ENCODE peak calls at places on chromosomes 12 and 14, in six cellular contexts. X, E, H, F, V and C are unnamed samples.

GRCh38 chr12:45938566-45938965 is 51.8 kb downstream of the SCAF11 start:
- DNase-seq in X (no peak), H (no peak), V (no peak), E (no peak), F (no peak), C (no peak)

GRCh38 chr14:24315807-24316596 is 4.7 kb downstream of the LTB4R start:
- DNase-seq in V (no peak), X (peak; percentile 60), F (peak; percentile 71), E (no peak), H (peak; percentile 68), C (no peak)

GRCh38 chr12:58414398-58414871 is 473.1 kb downstream of the ATP23 start:
- DNase-seq in F (no peak), E (no peak), X (no peak), V (no peak), H (no peak), C (no peak)

GRCh38 chr12:90770861-90771260 is 184.1 kb downstream of the CCER1 start:
- DNase-seq in V (no peak), X (no peak), H (no peak), F (no peak), E (no peak), C (no peak)

GRCh38 chr12:49540229-49541139 is 1.7 kb downstream of the KCNH3 start:
- DNase-seq in F (no peak), X (no peak), H (no peak), V (no peak), E (no peak), C (no peak)

GRCh38 chr14:31568671-31569070 is 7.5 kb downstream of the NUBPL start:
- DNase-seq in V (no peak), X (no peak), H (no peak), F (no peak), E (peak; percentile 46), C (no peak)

GRCh38 chr12:116783503-116784237 is 45.6 kb downstream of the RNFT2 start:
- DNase-seq in F (no peak), E (no peak), V (no peak), H (no peak), X (no peak), C (no peak)

GRCh38 chr14:34951286-34951685 is 31.5 kb upstream of the SRP54 start:
- DNase-seq in H (no peak), V (no peak), X (no peak), E (no peak), F (no peak), C (no peak)

GRCh38 chr12:91640021-91640420 is 457.4 kb upstream of the DCN start:
- DNase-seq in X (no peak), E (no peak), V (no peak), F (no peak), H (no peak), C (no peak)

GRCh38 chr14:85634205-85634604 is 104.3 kb downstream of the FLRT2 start:
- DNase-seq in H (no peak), E (peak; percentile 9), V (no peak), X (no peak), F (no peak), C (no peak)

GRCh38 chr12:49974231-49974675 is 1.5 kb downstream of the AQP6 start:
- DNase-seq in V (no peak), E (peak; percentile 48), H (peak; percentile 80), X (peak; percentile 69), F (no peak), C (no peak)

GRCh38 chr12:98645572-98646067 is 530 bp downstream of the APAF1 start:
- DNase-seq in V (peak; percentile 19), F (no peak), H (peak; percentile 32), E (peak; percentile 66), X (no peak), C (no peak)

GRCh38 chr12:75936525-75937450 is 94.8 kb downstream of the PHLDA1 start:
- DNase-seq in E (no peak), F (no peak), X (no peak), H (no peak), V (no peak), C (no peak)

GRCh38 chr12:93741741-93742085 is 64.5 kb downstream of the CRADD start:
- DNase-seq in X (no peak), F (no peak), E (no peak), V (no peak), H (no peak), C (no peak)

GRCh38 chr14:93234798-93235197 is 27.7 kb downstream of the UBR7 start:
- DNase-seq in E (no peak), X (no peak), F (peak; percentile 87), H (no peak), V (no peak), C (no peak)

GRCh38 chr12:12734561-12735071 is 17.4 kb downstream of the CDKN1B start:
- DNase-seq in H (no peak), E (no peak), X (no peak), V (no peak), F (no peak), C (no peak)

GRCh38 chr14:93543766-93544165 is 113.0 kb downstream of the UNC79 start:
- DNase-seq in E (peak; percentile 42), H (no peak), F (no peak), V (no peak), X (no peak), C (peak; percentile 18)

GRCh38 chr12:43428088-43428600 is 123.9 kb downstream of the ADAMTS20 start:
- DNase-seq in H (no peak), V (no peak), F (no peak), E (no peak), X (no peak), C (no peak)

GRCh38 chr12:84408936-84409335 is 503.7 kb downstream of the SLC6A15 start:
- DNase-seq in F (no peak), V (no peak), E (no peak), X (no peak), H (no peak), C (no peak)

GRCh38 chr12:51270067-51270846 is at the start of gene SMAGP:
- DNase-seq in H (peak; percentile 63), V (peak; percentile 51), F (peak; percentile 77), E (peak; percentile 73), X (peak; percentile 52), C (peak; percentile 78)

GRCh38 chr14:30330452-30330851 is 228.5 kb upstream of the G2E3 start:
- DNase-seq in H (no peak), V (no peak), X (no peak), E (peak; percentile 0), F (no peak), C (no peak)

GRCh38 chr12:52559979-52560378 is 7.0 kb upstream of the KRT71 start:
- DNase-seq in H (no peak), F (no peak), X (no peak), V (no peak), E (no peak), C (no peak)

GRCh38 chr12:52557481-52557880 is 4.5 kb upstream of the KRT71 start:
- DNase-seq in X (no peak), E (no peak), V (no peak), F (no peak), H (no peak), C (no peak)

GRCh38 chr12:52564582-52564981 is 9.1 kb downstream of the KRT74 start:
- DNase-seq in E (no peak), H (no peak), F (no peak), V (no peak), X (no peak), C (no peak)

GRCh38 chr12:52566847-52567291 is 6.8 kb downstream of the KRT74 start:
- DNase-seq in X (no peak), V (peak; percentile 76), F (no peak), E (no peak), H (peak; percentile 81), C (no peak)

GRCh38 chr12:52561880-52562449 is 9.0 kb upstream of the KRT71 start:
- DNase-seq in F (no peak), E (no peak), X (no peak), H (no peak), V (no peak), C (peak; percentile 1)
- TF ChIP-seq CTCF in F (peak; percentile 18), E (peak; percentile 20), X (no peak), H (no peak), V (no peak), C (no peak)

DNA sequence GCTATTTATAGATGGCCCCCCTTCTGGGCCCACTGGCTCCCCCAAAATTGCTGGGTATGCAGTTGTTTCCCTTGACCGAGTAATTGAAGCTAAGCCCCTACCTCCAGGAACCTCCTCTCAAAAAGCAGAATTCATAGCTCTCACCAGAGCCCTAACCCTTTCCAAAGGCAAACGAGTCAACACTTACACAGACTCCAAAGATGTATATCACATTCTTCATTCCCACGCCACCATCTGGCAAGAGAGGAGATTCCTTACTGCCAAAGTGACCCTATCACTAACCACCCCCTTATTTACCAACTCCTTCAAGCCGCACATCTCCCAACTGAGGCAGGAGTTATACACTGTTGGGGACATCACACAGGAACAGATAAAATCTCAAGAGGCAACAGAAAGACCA is 66.8 kb downstream of the MOK start:
- DNase-seq in X (no peak), F (no peak), H (no peak), E (peak; percentile 82), V (no peak), C (no peak)
- H3K4me3 ChIP-seq in X (no peak overlapping the region), F (no peak overlapping the region), H (no peak overlapping the region), E (peak overlapping the region; percentile 85), V (no peak overlapping the region), C (no peak overlapping the region)

DNA sequence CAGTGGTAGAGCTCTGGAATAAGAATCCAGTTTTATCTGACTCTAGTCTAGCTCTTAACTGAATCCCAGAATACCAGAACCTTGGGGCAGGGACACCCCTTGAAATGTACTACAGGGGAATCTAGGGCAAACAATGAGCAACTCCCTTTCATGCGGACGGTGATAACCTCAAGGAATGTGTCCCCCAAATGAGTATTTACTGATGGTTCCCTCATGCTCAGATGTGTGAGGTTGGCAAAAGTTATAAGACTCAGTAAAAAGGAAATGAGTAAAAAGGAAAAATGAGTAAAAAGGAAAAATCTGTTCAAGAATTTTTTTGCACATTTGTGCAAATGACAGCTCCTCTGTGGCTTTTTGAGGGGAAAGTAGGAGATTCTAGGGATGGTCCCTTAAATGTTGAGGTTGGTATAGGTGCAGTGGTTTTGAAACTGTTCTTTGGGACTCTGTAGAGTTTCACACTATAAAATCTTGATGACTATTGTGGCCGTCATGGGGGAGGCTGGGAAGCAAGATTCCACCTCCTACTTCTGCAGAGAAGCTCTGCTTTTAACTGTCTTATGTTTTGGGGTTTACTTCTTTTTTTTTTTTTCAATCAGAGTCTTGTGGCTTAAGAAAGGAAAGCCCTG is 58.6 kb downstream of the NRXN3 start:
- DNase-seq in F (no peak), V (no peak), H (no peak), X (no peak), E (no peak), C (no peak)
- TF ChIP-seq CTCF in F (no peak), V (no peak), H (no peak), X (no peak), E (no peak), C (no peak)

DNA sequence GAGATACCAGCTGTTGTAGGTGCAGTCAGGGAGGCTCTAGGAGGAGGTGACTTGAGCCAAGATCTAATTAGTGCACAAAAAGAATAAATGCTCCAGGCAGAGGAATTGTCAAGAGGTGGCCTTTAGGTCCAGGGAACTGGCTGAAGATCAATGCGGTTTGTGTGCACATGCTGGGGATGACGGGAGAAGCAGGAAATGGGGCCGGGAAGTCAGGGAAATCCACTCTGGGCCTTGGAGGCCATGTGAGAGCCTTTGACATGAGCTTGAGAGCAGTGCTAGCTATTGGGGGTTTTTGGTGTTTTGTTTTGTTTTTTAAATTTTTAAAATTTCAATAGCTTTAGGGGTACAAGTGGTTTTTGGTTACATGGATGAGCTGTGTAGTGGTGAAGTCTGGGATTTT is 67.4 kb downstream of the MVK start:
- DNase-seq in V (no peak), F (no peak), X (no peak), E (no peak), H (no peak), C (no peak)
- H3K4me3 ChIP-seq in V (no peak overlapping the region), F (no peak overlapping the region), X (no peak overlapping the region), E (no peak overlapping the region), H (no peak overlapping the region), C (no peak overlapping the region)

GRCh38 chr12:123075591-123076171 is 75.2 kb downstream of the PITPNM2 start:
- DNase-seq in F (no peak), H (no peak), V (peak; percentile 85), E (no peak), X (no peak), C (peak; percentile 49)
- TF ChIP-seq CTCF in F (no peak), H (no peak), V (peak; percentile 49), E (no peak), X (no peak), C (no peak)